ENCODE peak calls at places on chromosome 15, in four cellular contexts. One of them, this sample, is unnamed. For H3K4me1, the result is how much of the 10 kb centered on the place peaks cover.

GRCh38 chr15:89847101-89847500 is 32.4 kb upstream of the ANPEP start:
- DNase-seq in hepatocyte: no peak
- DNase-seq in H9: no peak
- DNase-seq in osteoblast: no peak
- DNase-seq in this sample: no peak

GRCh38 chr15:39180494-39180930 is 400.4 kb upstream of the THBS1 start:
- DNase-seq in hepatocyte: no peak
- DNase-seq in H9: no peak
- DNase-seq in osteoblast: no peak
- DNase-seq in this sample: peak

GRCh38 chr15:80679167-80679804 is 15.8 kb upstream of the ABHD17C start:
- DNase-seq in hepatocyte: peak
- DNase-seq in H9: peak
- DNase-seq in osteoblast: no peak
- DNase-seq in this sample: no peak

GRCh38 chr15:39429898-39430357 is 151.0 kb upstream of the THBS1 start:
- DNase-seq in hepatocyte: peak
- DNase-seq in H9: no peak
- DNase-seq in osteoblast: peak
- DNase-seq in this sample: peak

GRCh38 chr15:86197770-86198169 is 118.1 kb downstream of the AGBL1 start:
- DNase-seq in hepatocyte: no peak
- DNase-seq in H9: no peak
- DNase-seq in osteoblast: no peak
- DNase-seq in this sample: no peak

GRCh38 chr15:79132361-79132760 is 41.8 kb upstream of the RASGRF1 start:
- DNase-seq in hepatocyte: no peak
- DNase-seq in H9: no peak
- DNase-seq in osteoblast: no peak
- DNase-seq in this sample: no peak

GRCh38 chr15:57680021-57680420 is 26.5 kb upstream of the POLR2M start:
- DNase-seq in hepatocyte: peak
- DNase-seq in H9: no peak
- DNase-seq in osteoblast: peak
- DNase-seq in this sample: peak

GRCh38 chr15:60618206-60618605 is 139.3 kb upstream of the ICE2 start:
- DNase-seq in hepatocyte: no peak
- DNase-seq in H9: no peak
- DNase-seq in osteoblast: no peak
- DNase-seq in this sample: no peak

GRCh38 chr15:83810110-83810509 is 156.2 kb downstream of the ADAMTSL3 start:
- DNase-seq in hepatocyte: no peak
- DNase-seq in H9: no peak
- DNase-seq in osteoblast: no peak
- DNase-seq in this sample: no peak

GRCh38 chr15:89770041-89770440 is 6.1 kb upstream of the MESP2 start:
- DNase-seq in hepatocyte: no peak
- DNase-seq in H9: no peak
- DNase-seq in osteoblast: peak
- DNase-seq in this sample: peak

GRCh38 chr15:75573001-75573400 is 6.1 kb downstream of the PTPN9 start:
- DNase-seq in hepatocyte: peak
- DNase-seq in H9: no peak
- DNase-seq in osteoblast: peak
- DNase-seq in this sample: peak

GRCh38 chr15:57782731-57783130 is 76.2 kb downstream of the POLR2M start:
- DNase-seq in hepatocyte: no peak
- DNase-seq in H9: no peak
- DNase-seq in osteoblast: no peak
- DNase-seq in this sample: no peak

GRCh38 chr15:39747326-39747725 is 35.3 kb downstream of the FSIP1 start:
- DNase-seq in hepatocyte: no peak
- DNase-seq in H9: no peak
- DNase-seq in osteoblast: peak
- DNase-seq in this sample: peak

GRCh38 chr15:40313531-40314398 is 6.0 kb upstream of the PLCB2 start:
- DNase-seq in hepatocyte: peak
- DNase-seq in H9: no peak
- DNase-seq in osteoblast: peak
- DNase-seq in this sample: no peak

GRCh38 chr15:52464478-52464877 is 64.2 kb downstream of the MYO5A start:
- DNase-seq in hepatocyte: no peak
- DNase-seq in H9: no peak
- DNase-seq in osteoblast: no peak
- DNase-seq in this sample: no peak

GRCh38 chr15:51103330-51103729 is 8.6 kb upstream of the TNFAIP8L3 start:
- DNase-seq in hepatocyte: no peak
- DNase-seq in H9: no peak
- DNase-seq in osteoblast: no peak
- DNase-seq in this sample: peak

GRCh38 chr15:97718509-97718908 is 242.0 kb upstream of the ARRDC4 start:
- DNase-seq in hepatocyte: no peak
- DNase-seq in H9: no peak
- DNase-seq in osteoblast: no peak
- DNase-seq in this sample: no peak

GRCh38 chr15:41013698-41014414 is 60.6 kb downstream of the CHAC1 start:
- DNase-seq in hepatocyte: no peak
- DNase-seq in H9: no peak
- DNase-seq in osteoblast: no peak
- DNase-seq in this sample: no peak

GRCh38 chr15:45254405-45255293 is 2.6 kb downstream of the SLC28A2 start:
- DNase-seq in hepatocyte: peak
- DNase-seq in H9: no peak
- DNase-seq in osteoblast: no peak
- DNase-seq in this sample: peak

GRCh38 chr15:73753250-73754130 is at the start of gene INSYN1:
- DNase-seq in hepatocyte: peak
- DNase-seq in H9: peak
- DNase-seq in osteoblast: peak
- DNase-seq in this sample: peak

GRCh38 chr15:29612096-29612495 is 210.2 kb downstream of the TJP1 start:
- DNase-seq in hepatocyte: peak
- DNase-seq in H9: peak
- DNase-seq in osteoblast: peak
- DNase-seq in this sample: peak

GRCh38 chr15:39171944-39172368 is 408.9 kb upstream of the THBS1 start:
- DNase-seq in hepatocyte: peak
- DNase-seq in H9: peak
- DNase-seq in osteoblast: no peak
- DNase-seq in this sample: peak

GRCh38 chr15:101000271-101000681 is 81.1 kb downstream of the LRRK1 start:
- DNase-seq in hepatocyte: no peak
- DNase-seq in H9: no peak
- DNase-seq in osteoblast: peak
- DNase-seq in this sample: peak

DNA sequence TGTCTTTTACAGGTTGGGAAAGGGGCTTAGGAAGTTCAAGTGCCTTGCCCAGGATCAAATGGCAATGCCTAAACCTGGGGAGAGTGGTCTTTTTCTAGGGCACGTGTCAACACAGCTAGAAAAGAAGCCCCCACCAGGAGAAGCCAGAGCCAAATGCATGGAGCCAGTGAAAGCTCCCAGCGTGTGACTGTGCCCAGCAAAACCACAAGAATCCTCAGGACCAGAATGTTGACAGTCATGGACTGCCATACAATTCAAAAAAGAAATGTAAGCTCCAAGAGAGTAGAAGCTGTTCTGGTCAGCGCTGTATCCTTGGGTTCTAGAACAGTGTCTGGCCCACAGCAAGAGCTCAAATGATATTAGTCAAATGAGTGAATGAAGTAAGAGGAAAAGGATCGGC is 84.4 kb upstream of the MEF2A start:
- DNase-seq in hepatocyte: no peak
- DNase-seq in H9: no peak
- DNase-seq in osteoblast: peak
- DNase-seq in this sample: no peak
- H3K4me1 ChIP-seq in hepatocyte: under half
- H3K4me1 ChIP-seq in H9: under half
- H3K4me1 ChIP-seq in osteoblast: under half
- H3K4me1 ChIP-seq in this sample: under half

DNA sequence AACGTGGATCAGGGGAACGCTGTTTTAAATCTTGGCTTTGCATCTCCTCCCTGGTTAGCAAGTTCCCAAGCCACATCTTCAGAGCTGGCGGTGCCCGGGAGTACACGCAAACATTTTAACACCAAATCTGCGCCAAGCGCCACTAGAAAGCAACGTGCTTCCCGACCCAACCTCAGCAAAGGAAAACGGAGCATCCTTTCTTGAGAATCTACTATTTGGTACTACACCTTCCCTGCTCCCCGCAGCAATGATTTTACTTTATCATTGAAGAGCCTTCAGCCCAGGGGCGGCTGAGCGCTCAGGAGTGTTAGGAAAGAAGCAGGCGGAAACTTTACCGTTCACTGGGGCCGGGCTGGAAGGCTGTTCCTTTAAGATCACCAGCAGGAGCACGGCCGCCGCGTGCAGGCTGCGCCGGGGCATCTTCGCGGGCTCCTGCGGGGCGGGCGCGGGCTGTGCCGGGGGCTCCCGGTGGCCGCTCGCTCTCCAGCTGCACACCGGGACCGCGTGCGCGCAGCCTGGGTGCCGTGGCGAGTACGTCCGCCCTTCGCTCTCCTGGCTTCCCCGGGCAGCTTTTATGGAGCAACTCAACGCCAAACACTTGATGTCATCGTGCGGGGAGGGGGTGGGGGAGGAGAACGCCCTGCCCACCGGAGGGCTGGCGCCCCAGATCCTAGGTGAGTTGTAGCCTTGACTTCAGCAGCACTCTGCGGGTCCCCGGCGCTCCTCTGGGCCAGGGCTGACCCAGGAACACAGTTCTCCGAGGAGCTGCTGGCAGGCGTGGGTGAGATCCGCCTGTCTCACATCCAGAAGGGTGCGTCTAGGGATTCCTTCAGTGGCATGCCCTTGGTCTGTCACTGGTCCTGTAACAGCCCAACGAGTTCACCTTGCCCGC is at the start of gene CA12:
- DNase-seq in hepatocyte: peak
- DNase-seq in H9: peak
- DNase-seq in osteoblast: peak
- DNase-seq in this sample: peak
- H3K4me2 ChIP-seq in hepatocyte: peak
- H3K4me2 ChIP-seq in H9: peak
- H3K4me2 ChIP-seq in osteoblast: peak
- H3K4me2 ChIP-seq in this sample: peak

GRCh38 chr15:26628071-26628470 is 144.8 kb downstream of the GABRB3 start:
- DNase-seq in hepatocyte: peak
- DNase-seq in H9: no peak
- DNase-seq in osteoblast: no peak
- DNase-seq in this sample: no peak

GRCh38 chr15:26631894-26632293 is 141.0 kb downstream of the GABRB3 start:
- DNase-seq in hepatocyte: no peak
- DNase-seq in H9: no peak
- DNase-seq in osteoblast: no peak
- DNase-seq in this sample: no peak

GRCh38 chr15:26632500-26632899 is 140.4 kb downstream of the GABRB3 start:
- DNase-seq in hepatocyte: no peak
- DNase-seq in H9: no peak
- DNase-seq in osteoblast: no peak
- DNase-seq in this sample: no peak

GRCh38 chr15:26628879-26629529 is 143.9 kb downstream of the GABRB3 start:
- DNase-seq in hepatocyte: peak
- DNase-seq in H9: peak
- DNase-seq in osteoblast: no peak
- DNase-seq in this sample: peak

DNA sequence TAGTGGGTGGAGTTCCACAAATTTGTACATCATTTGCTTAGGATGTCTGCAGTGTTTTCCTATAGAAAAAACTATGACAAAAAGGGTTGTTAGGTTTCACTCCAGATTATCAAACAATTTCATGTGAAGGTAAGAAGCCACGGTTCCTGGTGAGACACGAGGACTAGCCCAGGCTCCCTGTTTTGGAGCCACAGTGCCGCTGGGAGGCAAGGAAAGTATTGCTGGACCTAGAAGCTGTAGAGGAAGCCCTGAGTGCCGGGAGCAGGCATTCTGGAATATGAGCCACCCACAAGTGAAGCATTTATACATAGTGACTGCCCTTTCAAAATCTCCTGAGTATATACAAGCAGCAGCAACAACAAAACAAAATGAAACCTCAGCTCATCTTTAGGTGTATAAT is 142.0 kb downstream of the GABRB3 start:
- DNase-seq in hepatocyte: no peak
- DNase-seq in H9: no peak
- DNase-seq in osteoblast: no peak
- DNase-seq in this sample: no peak
- H3K4me1 ChIP-seq in hepatocyte: under half
- H3K4me1 ChIP-seq in H9: under half
- H3K4me1 ChIP-seq in osteoblast: under half
- H3K4me1 ChIP-seq in this sample: under half

GRCh38 chr15:88658070-88658965 is 19.5 kb downstream of the ISG20 start:
- DNase-seq in hepatocyte: no peak
- DNase-seq in H9: no peak
- DNase-seq in osteoblast: peak
- DNase-seq in this sample: no peak
- H3K4me2 ChIP-seq in hepatocyte: no peak
- H3K4me2 ChIP-seq in H9: no peak
- H3K4me2 ChIP-seq in osteoblast: no peak
- H3K4me2 ChIP-seq in this sample: no peak

DNA sequence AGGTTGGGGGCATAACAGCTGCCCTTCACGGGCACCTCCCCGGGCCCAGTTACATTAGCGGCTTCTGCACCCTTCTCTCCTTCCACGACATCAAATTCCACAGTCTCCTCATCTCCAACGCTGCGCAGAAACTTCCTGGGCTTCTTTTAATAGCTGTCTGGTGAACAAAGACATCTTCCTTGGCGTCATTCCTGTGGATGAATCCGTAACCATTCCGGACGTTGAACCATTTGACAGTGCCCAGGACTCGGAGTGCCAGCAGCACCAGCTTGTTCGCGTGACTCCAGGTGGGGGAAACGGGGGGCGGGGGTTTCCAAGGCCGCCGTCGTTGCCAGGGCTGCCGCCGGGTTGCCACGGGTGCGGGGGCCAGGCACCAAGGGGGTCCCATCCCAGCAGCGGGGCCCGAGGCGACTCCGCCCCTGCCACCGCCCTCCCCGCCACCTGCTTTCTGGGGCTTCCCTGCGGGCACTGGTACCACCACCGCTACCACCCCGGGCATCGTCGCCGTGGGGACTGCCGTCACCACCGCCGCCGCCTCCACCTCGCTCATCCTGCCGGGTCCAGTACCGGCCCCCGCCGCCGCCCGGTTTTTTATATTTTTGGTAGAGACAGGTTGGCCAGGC is 22.8 kb downstream of the RGMA start:
- DNase-seq in hepatocyte: no peak
- DNase-seq in H9: no peak
- DNase-seq in osteoblast: no peak
- DNase-seq in this sample: no peak
- H3K4me1 ChIP-seq in hepatocyte: under half
- H3K4me1 ChIP-seq in H9: under half
- H3K4me1 ChIP-seq in osteoblast: under half
- H3K4me1 ChIP-seq in this sample: under half

GRCh38 chr15:59315914-59316428 is 56.7 kb downstream of the MYO1E start:
- DNase-seq in hepatocyte: no peak
- DNase-seq in H9: no peak
- DNase-seq in osteoblast: no peak
- DNase-seq in this sample: peak
- H3K4me2 ChIP-seq in hepatocyte: no peak
- H3K4me2 ChIP-seq in H9: no peak
- H3K4me2 ChIP-seq in osteoblast: peak
- H3K4me2 ChIP-seq in this sample: peak

GRCh38 chr15:67126551-67127333 is 61.3 kb downstream of the SMAD3 start:
- DNase-seq in hepatocyte: peak
- DNase-seq in H9: no peak
- DNase-seq in osteoblast: no peak
- DNase-seq in this sample: no peak
- H3K4me1 ChIP-seq in hepatocyte: half or more
- H3K4me1 ChIP-seq in H9: under half
- H3K4me1 ChIP-seq in osteoblast: half or more
- H3K4me1 ChIP-seq in this sample: half or more